ENCODE peak calls at places on chromosomes 4 and X, in ten cellular contexts. Y is iPS-NIHi11; P is AG08395; O is colonic mucosa; C is effector memory CD8-positive, alpha-beta T cell; B is NAMALWA; K is fibroblast of villous mesenchyme; Q is T1000; J is effector CD4-positive, alpha-beta T cell; L is NCI-H1436. A is an unnamed sample.

GRCh38 chr4:90127706-90128345 is 632 bp downstream of the CCSER1 start:
- DNase-seq in Y (peak), P (no peak), O (peak), C (no peak), B (no peak), K (no peak), Q (no peak), J (no peak), L (no peak), A (peak)

GRCh38 chr4:125837493-125838238 is 522.9 kb downstream of the FAT4 start:
- DNase-seq in Y (no peak), P (no peak), O (no peak), C (no peak), B (no peak), K (peak), Q (no peak), J (no peak), L (no peak), A (no peak)

GRCh38 chr4:1856920-1857699 is 1.2 kb upstream of the LETM1 start:
- DNase-seq in Y (peak), P (peak), O (peak), C (no peak), B (no peak), K (no peak), Q (no peak), J (no peak), L (no peak), A (no peak)

GRCh38 chrX:53047228-53047627 is 1.4 kb upstream of the GPR173 start:
- DNase-seq in Y (no peak), P (no peak), O (no peak), C (no peak), B (no peak), K (no peak), Q (no peak), J (no peak), L (peak), A (no peak)

GRCh38 chrX:110188701-110189558 is 129.0 kb downstream of the AMMECR1 start:
- DNase-seq in Y (no peak), P (no peak), O (no peak), C (no peak), B (no peak), K (no peak), Q (no peak), J (no peak), L (no peak), A (no peak)

GRCh38 chr4:152820073-152820472 is 40.3 kb downstream of the ARFIP1 start:
- DNase-seq in Y (no peak), P (no peak), O (no peak), C (no peak), B (no peak), K (no peak), Q (no peak), J (no peak), L (no peak), A (no peak)

GRCh38 chr4:102554482-102554881 is 53.3 kb downstream of the NFKB1 start:
- DNase-seq in Y (peak), P (peak), O (no peak), C (no peak), B (no peak), K (peak), Q (no peak), J (no peak), L (no peak), A (no peak)

GRCh38 chr4:168900080-168900479 is 110.0 kb downstream of the CBR4 start:
- DNase-seq in Y (no peak), P (no peak), O (no peak), C (no peak), B (no peak), K (peak), Q (no peak), J (no peak), L (no peak), A (no peak)

GRCh38 chrX:103783971-103784370 is 7.3 kb downstream of the PLP1 start:
- DNase-seq in Y (no peak), P (no peak), O (no peak), C (no peak), B (no peak), K (no peak), Q (no peak), J (no peak), L (no peak), A (no peak)